ENCODE peak calls at places on chromosomes 3 and 15, in five cellular contexts. F, C, J, L and P are unnamed samples.

GRCh38 chr3:58835075-58835474 is 168.5 kb upstream of the FAM3D start:
- DNase-seq in F (no peak), C (no peak), J (no peak), L (no peak), P (no peak)

GRCh38 chr3:14900881-14901873 is 46.2 kb upstream of the NR2C2 start:
- DNase-seq in F (no peak), C (no peak), J (no peak), L (no peak), P (no peak)

GRCh38 chr3:5115506-5116162 is 6.5 kb upstream of the ARL8B start:
- DNase-seq in F (no peak), C (no peak), J (no peak), L (no peak), P (no peak)

GRCh38 chr15:100114526-100114925 is 227.2 kb downstream of the ADAMTS17 start:
- DNase-seq in F (peak; percentile 36), C (no peak), J (peak; percentile 63), L (no peak), P (peak; percentile 86)

GRCh38 chr3:5731100-5731499 is 543.6 kb downstream of the EDEM1 start:
- DNase-seq in F (no peak), C (no peak), J (no peak), L (no peak), P (no peak)

GRCh38 chr3:101611023-101611422 is 37.0 kb downstream of the PCNP start:
- DNase-seq in F (no peak), C (no peak), J (no peak), L (no peak), P (no peak)

GRCh38 chr3:99319961-99320360 is 318.4 kb upstream of the COL8A1 start:
- DNase-seq in F (no peak), C (no peak), J (no peak), L (no peak), P (no peak)

GRCh38 chr3:83968386-83968785 is 990.4 kb upstream of the CADM2 start:
- DNase-seq in F (no peak), C (no peak), J (no peak), L (no peak), P (no peak)

GRCh38 chr15:39127151-39127815 is 453.6 kb upstream of the THBS1 start:
- DNase-seq in F (no peak), C (no peak), J (no peak), L (no peak), P (no peak)

GRCh38 chr15:60255390-60255789 is 142.4 kb downstream of the ANXA2 start:
- DNase-seq in F (peak; percentile 8), C (no peak), J (no peak), L (no peak), P (no peak)

GRCh38 chr3:22835041-22835440 is 368.1 kb upstream of the UBE2E2 start:
- DNase-seq in F (no peak), C (no peak), J (no peak), L (no peak), P (no peak)

GRCh38 chr15:22979699-22980188 is 424 bp downstream of the CYFIP1 start:
- DNase-seq in F (no peak), C (no peak), J (peak; percentile 45), L (no peak), P (peak; percentile 17)

GRCh38 chr3:197305854-197306253 is 7.4 kb upstream of the DLG1 start:
- DNase-seq in F (no peak), C (no peak), J (no peak), L (no peak), P (no peak)

GRCh38 chr15:38463893-38464292 is 10.0 kb downstream of the FAM98B start:
- DNase-seq in F (no peak), C (no peak), J (no peak), L (no peak), P (no peak)

GRCh38 chr3:185760091-185760490 is 64.8 kb downstream of the IGF2BP2 start:
- DNase-seq in F (no peak), C (no peak), J (no peak), L (no peak), P (no peak)

GRCh38 chr3:159782724-159783421 is 205.8 kb upstream of the IL12A start:
- DNase-seq in F (no peak), C (no peak), J (no peak), L (no peak), P (no peak)

GRCh38 chr3:47664519-47664918 is 85.9 kb upstream of the CSPG5 start:
- DNase-seq in F (no peak), C (no peak), J (no peak), L (no peak), P (no peak)

GRCh38 chr15:52206446-52206845 is 15.3 kb upstream of the GNB5 start:
- DNase-seq in F (no peak), C (no peak), J (no peak), L (no peak), P (no peak)

GRCh38 chr3:7876741-7877297 is 624.8 kb upstream of the LMCD1 start:
- DNase-seq in F (no peak), C (no peak), J (no peak), L (no peak), P (no peak)

GRCh38 chr3:139764936-139765335 is 87.2 kb upstream of the NMNAT3 start:
- DNase-seq in F (no peak), C (no peak), J (no peak), L (no peak), P (no peak)

GRCh38 chr3:43093006-43093405 is 12.9 kb downstream of the POMGNT2 start:
- DNase-seq in F (no peak), C (no peak), J (no peak), L (no peak), P (no peak)

GRCh38 chr3:98874602-98875249 is 26.8 kb downstream of the DCBLD2 start:
- DNase-seq in F (no peak), C (no peak), J (no peak), L (no peak), P (no peak)

GRCh38 chr3:85903434-85903833 is 944.6 kb downstream of the CADM2 start:
- DNase-seq in F (no peak), C (no peak), J (no peak), L (no peak), P (no peak)

GRCh38 chr3:100024520-100025303 is 89.6 kb downstream of the FILIP1L start:
- DNase-seq in F (no peak), C (no peak), J (no peak), L (no peak), P (no peak)

GRCh38 chr3:59717679-59718205 is 667.9 kb upstream of the CFAP20DC start:
- DNase-seq in F (no peak), C (peak; percentile 10), J (no peak), L (no peak), P (no peak)

GRCh38 chr15:82647835-82648256 is 683 bp upstream of the CPEB1 start:
- DNase-seq in F (no peak), C (no peak), J (no peak), L (no peak), P (peak; percentile 49)

GRCh38 chr3:161851941-161852566 is 355.4 kb downstream of the OTOL1 start:
- DNase-seq in F (peak; percentile 56), C (peak; percentile 49), J (no peak), L (no peak), P (peak; percentile 3)

GRCh38 chr3:10411598-10412332 is 90.9 kb upstream of the SEC13 start:
- DNase-seq in F (no peak), C (no peak), J (no peak), L (no peak), P (no peak)

GRCh38 chr15:29883126-29883525 is 60.9 kb upstream of the TJP1 start:
- DNase-seq in F (no peak), C (no peak), J (no peak), L (no peak), P (no peak)

GRCh38 chr3:10283638-10284037 is 9.1 kb downstream of the GHRL start:
- DNase-seq in F (no peak), C (no peak), J (peak; percentile 34), L (peak; percentile 64), P (peak; percentile 96)

GRCh38 chr15:101440846-101441590 is 48.5 kb downstream of the PCSK6 start:
- DNase-seq in F (no peak), C (no peak), J (no peak), L (no peak), P (no peak)

GRCh38 chr3:110814170-110815007 is 257.2 kb upstream of the NECTIN3 start:
- DNase-seq in F (no peak), C (no peak), J (no peak), L (no peak), P (no peak)

GRCh38 chr3:192339214-192339613 is 388.1 kb downstream of the FGF12 start:
- DNase-seq in F (no peak), C (no peak), J (no peak), L (no peak), P (no peak)

GRCh38 chr15:91561371-91562100 is 292.0 kb upstream of the SLCO3A1 start:
- DNase-seq in F (peak; percentile 41), C (no peak), J (peak; percentile 38), L (no peak), P (peak; percentile 2)

DNA sequence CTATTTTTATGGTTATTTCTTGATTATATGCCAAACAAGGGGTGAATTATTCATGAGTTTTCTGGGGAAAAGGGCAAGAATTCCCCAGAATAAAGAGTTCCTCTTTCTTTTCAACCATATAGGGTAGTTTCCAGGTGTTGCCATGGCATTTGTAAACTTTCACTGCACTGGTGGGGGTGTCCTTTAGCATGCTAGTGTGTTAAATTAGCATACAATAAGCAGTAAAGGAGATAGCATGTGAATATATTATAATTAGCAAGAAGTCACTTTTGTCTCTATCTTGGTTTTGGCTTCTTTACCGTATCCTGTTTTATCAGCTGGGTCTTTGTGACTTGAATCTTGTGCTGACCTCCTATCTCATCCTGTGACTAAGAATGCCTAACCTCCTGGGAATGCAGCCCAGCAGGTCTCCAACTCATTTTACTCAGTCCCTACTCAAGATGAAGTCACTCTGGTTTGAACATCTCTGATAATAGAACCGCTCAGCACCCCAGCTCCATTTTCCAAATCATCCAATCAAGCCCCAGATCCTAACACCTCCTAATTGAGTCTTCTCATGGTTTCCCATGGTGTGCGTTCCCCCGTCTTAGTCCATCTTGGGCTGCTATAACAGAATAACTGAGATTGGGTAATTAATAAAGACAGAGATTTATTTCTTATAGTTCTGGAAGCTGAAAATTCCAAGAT is 3.4 kb upstream of the SELENOT start:
- DNase-seq in F (no peak), C (no peak), J (no peak), L (no peak), P (no peak)
- H3K27ac ChIP-seq in F (no peak overlapping the region), C (peak overlapping the region; percentile 84), J (peak overlapping the region; percentile 6), L (no peak overlapping the region), P (no peak overlapping the region)

GRCh38 chr3:128879125-128879969 is at the start of gene ACAD9:
- DNase-seq in F (peak; percentile 97), C (peak; percentile 98), J (peak; percentile 97), L (peak; percentile 97), P (peak; percentile 97)
- TF ChIP-seq POLR2A in F (peak; percentile 87), C (peak; percentile 97), J (no peak), L (peak; percentile 94), P (peak; percentile 90)

GRCh38 chr3:134357914-134358811 is 16.1 kb downstream of the AMOTL2 start:
- DNase-seq in F (peak; percentile 58), C (peak; percentile 60), J (no peak), L (no peak), P (peak; percentile 68)
- TF ChIP-seq CTCF in F (no peak), C (peak; percentile 40), J (no peak), L (no peak), P (no peak)

GRCh38 chr3:16896820-16897219 is 12.1 kb downstream of the PLCL2 start:
- DNase-seq in F (no peak), C (no peak), J (no peak), L (no peak), P (no peak)

GRCh38 chr3:16899919-16900318 is 15.2 kb downstream of the PLCL2 start:
- DNase-seq in F (no peak), C (no peak), J (no peak), L (no peak), P (no peak)

GRCh38 chr3:16897254-16897926 is 12.6 kb downstream of the PLCL2 start:
- DNase-seq in F (no peak), C (no peak), J (no peak), L (no peak), P (no peak)

GRCh38 chr3:16900779-16901440 is 16.2 kb downstream of the PLCL2 start:
- DNase-seq in F (no peak), C (no peak), J (no peak), L (no peak), P (no peak)

GRCh38 chr3:16898595-16899395 is 14.0 kb downstream of the PLCL2 start:
- DNase-seq in F (no peak), C (no peak), J (peak; percentile 64), L (no peak), P (no peak)
- H3K27ac ChIP-seq in F (peak overlapping the region; percentile 6), C (no peak overlapping the region), J (peak overlapping the region; percentile 52), L (no peak overlapping the region), P (no peak overlapping the region)